ENCODE peak calls at places on chromosome 19, in four cellular contexts. P, H, M and T are unnamed samples.
A peak's percentile ranks its signal among the peaks of the same experiment; 100 is the strongest.

GRCh38 chr19:8028951-8029491 is 23.5 kb upstream of the CCL25 start:
- DNase-seq in P (no peak), H (no peak), M (no peak), T (no peak)

GRCh38 chr19:15115080-15115479 is 7.9 kb downstream of the SYDE1 start:
- DNase-seq in P (no peak), H (no peak), M (no peak), T (no peak)

GRCh38 chr19:54431255-54431838 is 16.1 kb downstream of the TTYH1 start:
- DNase-seq in P (no peak), H (no peak), M (no peak), T (no peak)

GRCh38 chr19:3983936-3984583 is 1.2 kb downstream of the EEF2 start:
- DNase-seq in P (no peak), H (no peak), M (no peak), T (peak; percentile 81)

GRCh38 chr19:55172741-55173140 is 6.3 kb upstream of the DNAAF3 start:
- DNase-seq in P (no peak), H (no peak), M (no peak), T (no peak)

GRCh38 chr19:28319208-28319607 is 893.7 kb downstream of the UQCRFS1 start:
- DNase-seq in P (no peak), H (no peak), M (no peak), T (no peak)

GRCh38 chr19:23241433-23241832 is 8.8 kb downstream of the ZNF724 start:
- DNase-seq in P (no peak), H (no peak), M (no peak), T (peak; percentile 41)

GRCh38 chr19:58572818-58573657 is at the start of gene MZF1:
- DNase-seq in P (peak; percentile 96), H (peak; percentile 97), M (peak; percentile 100), T (peak; percentile 100)

GRCh38 chr19:7224205-7224833 is 69.9 kb downstream of the INSR start:
- DNase-seq in P (no peak), H (peak; percentile 78), M (no peak), T (no peak)

GRCh38 chr19:15456871-15457700 is 7.3 kb downstream of the RASAL3 start:
- DNase-seq in P (no peak), H (no peak), M (no peak), T (peak; percentile 42)

GRCh38 chr19:8558325-8558724 is 18.9 kb downstream of the MYO1F start:
- DNase-seq in P (no peak), H (no peak), M (no peak), T (no peak)

GRCh38 chr19:43229315-43229714 is 23.9 kb upstream of the PSG4 start:
- DNase-seq in P (no peak), H (no peak), M (no peak), T (peak; percentile 10)

GRCh38 chr19:28727133-28727834 is 485.7 kb downstream of the UQCRFS1 start:
- DNase-seq in P (no peak), H (no peak), M (no peak), T (no peak)

GRCh38 chr19:15841875-15842569 is 26.6 kb upstream of the OR10H1 start:
- DNase-seq in P (no peak), H (no peak), M (no peak), T (no peak)

GRCh38 chr19:49658139-49658517 is 7.5 kb downstream of the IRF3 start:
- DNase-seq in P (no peak), H (no peak), M (no peak), T (no peak)

GRCh38 chr19:3024870-3025515 is 4.1 kb downstream of the TLE2 start:
- DNase-seq in P (no peak), H (no peak), M (no peak), T (peak; percentile 34)

GRCh38 chr19:33535176-33535575 is 13.6 kb upstream of the PEPD start:
- DNase-seq in P (no peak), H (no peak), M (no peak), T (no peak)

GRCh38 chr19:11196406-11197287 is 698 bp downstream of the KANK2 start:
- DNase-seq in P (no peak), H (no peak), M (no peak), T (peak; percentile 53)

GRCh38 chr19:2795827-2796658 is 10.7 kb downstream of the THOP1 start:
- DNase-seq in P (no peak), H (no peak), M (no peak), T (no peak)

GRCh38 chr19:7925171-7925837 is 631 bp downstream of the CTXN1 start:
- DNase-seq in P (peak; percentile 89), H (no peak), M (no peak), T (peak; percentile 89)

GRCh38 chr19:44596428-44597130 is 16.8 kb upstream of the IGSF23 start:
- DNase-seq in P (no peak), H (no peak), M (no peak), T (no peak)

GRCh38 chr19:18503337-18503970 is 18.4 kb downstream of the ELL start:
- DNase-seq in P (no peak), H (no peak), M (no peak), T (no peak)

GRCh38 chr19:19464339-19465098 is 50.8 kb downstream of the TSSK6 start:
- DNase-seq in P (no peak), H (peak; percentile 53), M (no peak), T (no peak)

GRCh38 chr19:55088543-55089265 is 13.0 kb downstream of the EPS8L1 start:
- DNase-seq in P (peak; percentile 84), H (no peak), M (peak; percentile 37), T (peak; percentile 73)

GRCh38 chr19:44738603-44739585 is 9.6 kb upstream of the BCL3 start:
- DNase-seq in P (no peak), H (no peak), M (no peak), T (no peak)

GRCh38 chr19:42113641-42114348 is 18.5 kb downstream of the POU2F2 start:
- DNase-seq in P (peak; percentile 74), H (peak; percentile 87), M (no peak), T (peak; percentile 95)

GRCh38 chr19:51366999-51367564 is 894 bp upstream of the ETFB start:
- DNase-seq in P (no peak), H (no peak), M (no peak), T (peak; percentile 68)

GRCh38 chr19:29381353-29382203 is 144.2 kb upstream of the VSTM2B start:
- DNase-seq in P (no peak), H (no peak), M (no peak), T (no peak)

GRCh38 chr19:10692673-10693264 is 8.5 kb upstream of the QTRT1 start:
- DNase-seq in P (no peak), H (no peak), M (no peak), T (no peak)

GRCh38 chr19:3798137-3798536 is 12.0 kb upstream of the MATK start:
- DNase-seq in P (no peak), H (no peak), M (no peak), T (no peak)

GRCh38 chr19:55069137-55069858 is 6.3 kb upstream of the RDH13 start:
- DNase-seq in P (no peak), H (no peak), M (no peak), T (no peak)

GRCh38 chr19:2578391-2578826 is 102.5 kb downstream of the GADD45B start:
- DNase-seq in P (no peak), H (no peak), M (no peak), T (no peak)

GRCh38 chr19:19315444-19315843 is 4.9 kb downstream of the SUGP1 start:
- DNase-seq in P (no peak), H (no peak), M (no peak), T (no peak)

GRCh38 chr19:2618611-2619010 is 83.9 kb downstream of the GNG7 start:
- DNase-seq in P (no peak), H (no peak), M (no peak), T (peak; percentile 71)

GRCh38 chr19:3125900-3126524 is 9.8 kb upstream of the GNA15 start:
- DNase-seq in P (peak; percentile 85), H (no peak), M (no peak), T (peak; percentile 63)

GRCh38 chr19:16671652-16672274 is 10.8 kb downstream of the TMEM38A start:
- DNase-seq in P (no peak), H (no peak), M (no peak), T (no peak)

GRCh38 chr19:52567921-52568320 is 2.2 kb upstream of the ZNF701 start:
- DNase-seq in P (no peak), H (no peak), M (no peak), T (no peak)

GRCh38 chr19:9075064-9075964 is 11.5 kb upstream of the OR1M1 start:
- DNase-seq in P (no peak), H (peak; percentile 97), M (peak; percentile 50), T (no peak)

GRCh38 chr19:35211545-35212230 is 16.9 kb downstream of the FAM187B start:
- DNase-seq in P (no peak), H (no peak), M (no peak), T (peak; percentile 71)

GRCh38 chr19:347946-348861 is 3.6 kb upstream of the MIER2 start:
- DNase-seq in P (no peak), H (no peak), M (no peak), T (no peak)
- TF ChIP-seq CTCF in P (no peak), H (peak; percentile 3), M (no peak), T (no peak)

GRCh38 chr19:38953677-38954076 is 21.9 kb downstream of the FBXO17 start:
- DNase-seq in P (no peak), H (no peak), M (no peak), T (no peak)

GRCh38 chr19:38951187-38951586 is 20.4 kb downstream of the MRPS12 start:
- DNase-seq in P (no peak), H (no peak), M (no peak), T (no peak)

GRCh38 chr19:38956264-38956663 is 19.3 kb downstream of the FBXO17 start:
- DNase-seq in P (no peak), H (no peak), M (no peak), T (no peak)

GRCh38 chr19:38949580-38950367 is 19.0 kb downstream of the MRPS12 start:
- DNase-seq in P (peak; percentile 93), H (no peak), M (peak; percentile 52), T (peak; percentile 53)

GRCh38 chr19:38952395-38953165 is 21.8 kb downstream of the MRPS12 start:
- DNase-seq in P (peak; percentile 76), H (no peak), M (no peak), T (peak; percentile 63)
- TF ChIP-seq CTCF in P (peak; percentile 56), H (peak; percentile 75), M (no peak), T (peak; percentile 76)

DNA sequence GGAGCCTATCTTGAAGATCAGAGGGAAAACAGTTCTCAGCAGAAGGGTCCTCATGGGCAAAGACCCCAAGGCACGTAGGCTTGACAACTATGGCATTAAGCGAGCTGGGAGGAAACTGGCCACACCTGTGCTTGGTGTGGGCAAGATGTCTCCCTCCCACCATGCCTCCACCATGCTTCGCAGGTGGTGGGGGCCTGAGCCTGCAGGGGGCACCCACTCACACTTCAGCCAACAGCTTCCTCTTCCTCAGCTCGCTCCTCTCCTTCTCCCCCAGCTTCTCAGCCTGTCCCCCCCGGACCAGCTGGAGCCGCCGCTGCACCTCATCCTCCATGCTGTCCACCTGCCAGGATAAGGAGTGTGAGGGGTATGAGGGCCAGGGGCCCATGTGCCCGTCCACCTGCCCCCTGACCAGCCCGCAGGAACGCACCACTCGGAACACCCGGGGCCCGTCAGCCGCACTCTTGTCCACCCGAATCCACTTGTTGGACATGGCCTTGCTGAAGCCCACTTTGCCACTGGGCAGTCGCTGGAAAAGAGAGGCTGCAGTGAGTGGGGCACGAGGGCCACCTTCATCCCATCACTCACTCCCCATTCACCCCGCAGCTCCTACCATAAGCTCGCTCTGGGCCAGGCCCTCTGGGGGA is 3.4 kb downstream of the FARSA start:
- DNase-seq in P (no peak), H (no peak), M (no peak), T (no peak)
- TF ChIP-seq CTCF in P (no peak), H (no peak), M (no peak), T (peak; percentile 44)

GRCh38 chr19:48630289-48631036 is 6.7 kb downstream of the DBP start:
- DNase-seq in P (no peak), H (no peak), M (no peak), T (no peak)
- TF ChIP-seq CTCF in P (no peak), H (no peak), M (no peak), T (no peak)